ENCODE peak calls at places on chromosomes 5 and 9, in eight cellular contexts. O is PC-3, Q is left lung, W is HepG2, J is right cardiac atrium, Z is psoas muscle, I is pancreas, Y is aorta. F is an unnamed sample.
A peak's percentile ranks its signal among the peaks of the same experiment; 100 is the strongest.

GRCh38 chr9:4579011-4579410 is 83.1 kb upstream of the PLPP6 start:
- ATAC-seq in O (no peak), Q (no peak), W (no peak), J (peak; percentile 45), Z (no peak), I (no peak), Y (peak; percentile 52), F (no peak)

GRCh38 chr9:81596671-81597426 is 92.5 kb downstream of the TLE1 start:
- ATAC-seq in O (no peak), Q (no peak), W (no peak), J (peak; percentile 66), Z (no peak), I (no peak), Y (no peak), F (no peak)

GRCh38 chr5:134161712-134162395 is 14.9 kb downstream of the SKP1 start:
- ATAC-seq in O (no peak), Q (no peak), W (no peak), J (no peak), Z (no peak), I (no peak), Y (no peak), F (no peak)

GRCh38 chr5:64788156-64788555 is 19.4 kb downstream of the CWC27 start:
- ATAC-seq in O (no peak), Q (no peak), W (no peak), J (no peak), Z (no peak), I (no peak), Y (no peak), F (no peak)

GRCh38 chr5:56264417-56265025 is 31.4 kb upstream of the ANKRD55 start:
- ATAC-seq in O (peak; percentile 75), Q (peak; percentile 87), W (peak; percentile 93), J (peak; percentile 59), Z (peak; percentile 36), I (peak; percentile 66), Y (no peak), F (no peak)

GRCh38 chr5:55324815-55325418 is 17.1 kb downstream of the MTREX start:
- ATAC-seq in O (no peak), Q (peak; percentile 64), W (peak; percentile 60), J (peak; percentile 56), Z (peak; percentile 84), I (peak; percentile 66), Y (peak; percentile 62), F (peak; percentile 43)

GRCh38 chr5:126947146-126948010 is 83.0 kb downstream of the MARCHF3 start:
- ATAC-seq in O (no peak), Q (no peak), W (peak; percentile 55), J (no peak), Z (peak; percentile 54), I (no peak), Y (no peak), F (no peak)

GRCh38 chr5:65126192-65126591 is 355.5 kb downstream of the ADAMTS6 start:
- ATAC-seq in O (no peak), Q (no peak), W (peak; percentile 73), J (peak; percentile 54), Z (no peak), I (no peak), Y (peak; percentile 51), F (peak; percentile 60)

GRCh38 chr5:113538313-113538712 is 24.8 kb downstream of the YTHDC2 start:
- ATAC-seq in O (no peak), Q (no peak), W (no peak), J (no peak), Z (no peak), I (no peak), Y (no peak), F (no peak)

GRCh38 chr9:136278221-136278620 is 25.7 kb downstream of the CCDC187 start:
- ATAC-seq in O (no peak), Q (no peak), W (no peak), J (no peak), Z (no peak), I (no peak), Y (no peak), F (no peak)

GRCh38 chr9:94178927-94179326 is 80.2 kb upstream of the ZNF169 start:
- ATAC-seq in O (no peak), Q (no peak), W (peak; percentile 7), J (no peak), Z (no peak), I (no peak), Y (no peak), F (no peak)

GRCh38 chr9:112912636-112913035 is 22.0 kb upstream of the SLC46A2 start:
- ATAC-seq in O (no peak), Q (peak; percentile 54), W (no peak), J (no peak), Z (no peak), I (no peak), Y (no peak), F (no peak)

GRCh38 chr9:91768977-91769916 is 180.8 kb downstream of the ROR2 start:
- ATAC-seq in O (no peak), Q (no peak), W (no peak), J (no peak), Z (no peak), I (no peak), Y (no peak), F (no peak)

GRCh38 chr9:7177383-7177782 is 419.6 kb downstream of the KDM4C start:
- ATAC-seq in O (no peak), Q (no peak), W (no peak), J (no peak), Z (no peak), I (no peak), Y (no peak), F (no peak)

GRCh38 chr9:22238809-22239684 is 207.6 kb upstream of the DMRTA1 start:
- ATAC-seq in O (peak; percentile 42), Q (peak; percentile 67), W (peak; percentile 69), J (no peak), Z (peak; percentile 63), I (peak; percentile 48), Y (no peak), F (no peak)

GRCh38 chr9:22241024-22241423 is 205.6 kb upstream of the DMRTA1 start:
- ATAC-seq in O (no peak), Q (no peak), W (no peak), J (no peak), Z (no peak), I (no peak), Y (no peak), F (no peak)

GRCh38 chr9:22240619-22241018 is 206.0 kb upstream of the DMRTA1 start:
- ATAC-seq in O (peak; percentile 39), Q (peak; percentile 23), W (no peak), J (no peak), Z (no peak), I (no peak), Y (no peak), F (no peak)

GRCh38 chr9:22241611-22242010 is 205.0 kb upstream of the DMRTA1 start:
- ATAC-seq in O (no peak), Q (no peak), W (no peak), J (no peak), Z (no peak), I (no peak), Y (no peak), F (no peak)

GRCh38 chr9:22237497-22238363 is 208.9 kb upstream of the DMRTA1 start:
- ATAC-seq in O (peak; percentile 88), Q (peak; percentile 77), W (no peak), J (no peak), Z (no peak), I (no peak), Y (no peak), F (peak; percentile 34)
- H3K4me3 ChIP-seq in O (peak overlapping the region; percentile 53), Q (no peak overlapping the region), W (no peak overlapping the region), J (no peak overlapping the region), Z (no peak overlapping the region), I (no peak overlapping the region), Y (no peak overlapping the region), F (no peak overlapping the region)

GRCh38 chr5:138334867-138335447 is 3.1 kb upstream of the FAM53C start:
- ATAC-seq in O (no peak), Q (no peak), W (no peak), J (no peak), Z (no peak), I (no peak), Y (no peak), F (no peak)

GRCh38 chr5:138331449-138332368 is at the start of gene CDC25C:
- ATAC-seq in O (peak; percentile 99), Q (peak; percentile 100), W (peak; percentile 99), J (peak; percentile 100), Z (peak; percentile 100), I (peak; percentile 100), Y (peak; percentile 100), F (peak; percentile 100)

GRCh38 chr5:138330813-138331448 is 673 bp downstream of the CDC25C start:
- ATAC-seq in O (peak; percentile 1), Q (no peak), W (peak; percentile 5), J (no peak), Z (no peak), I (no peak), Y (no peak), F (no peak)
- H3K4me3 ChIP-seq in O (peak overlapping the region; percentile 89), Q (peak overlapping the region; percentile 49), W (peak overlapping the region; percentile 88), J (peak overlapping the region; percentile 24), Z (peak overlapping the region; percentile 68), I (peak overlapping the region; percentile 52), Y (no peak overlapping the region), F (peak overlapping the region; percentile 47)

GRCh38 chr5:139395844-139396640 is 1.1 kb upstream of the PROB1 start:
- ATAC-seq in O (no peak), Q (no peak), W (peak; percentile 59), J (peak; percentile 4), Z (peak; percentile 76), I (no peak), Y (no peak), F (no peak)
- H3K4me3 ChIP-seq in O (no peak overlapping the region), Q (no peak overlapping the region), W (no peak overlapping the region), J (no peak overlapping the region), Z (peak overlapping the region; percentile 93), I (no peak overlapping the region), Y (no peak overlapping the region), F (no peak overlapping the region)

DNA sequence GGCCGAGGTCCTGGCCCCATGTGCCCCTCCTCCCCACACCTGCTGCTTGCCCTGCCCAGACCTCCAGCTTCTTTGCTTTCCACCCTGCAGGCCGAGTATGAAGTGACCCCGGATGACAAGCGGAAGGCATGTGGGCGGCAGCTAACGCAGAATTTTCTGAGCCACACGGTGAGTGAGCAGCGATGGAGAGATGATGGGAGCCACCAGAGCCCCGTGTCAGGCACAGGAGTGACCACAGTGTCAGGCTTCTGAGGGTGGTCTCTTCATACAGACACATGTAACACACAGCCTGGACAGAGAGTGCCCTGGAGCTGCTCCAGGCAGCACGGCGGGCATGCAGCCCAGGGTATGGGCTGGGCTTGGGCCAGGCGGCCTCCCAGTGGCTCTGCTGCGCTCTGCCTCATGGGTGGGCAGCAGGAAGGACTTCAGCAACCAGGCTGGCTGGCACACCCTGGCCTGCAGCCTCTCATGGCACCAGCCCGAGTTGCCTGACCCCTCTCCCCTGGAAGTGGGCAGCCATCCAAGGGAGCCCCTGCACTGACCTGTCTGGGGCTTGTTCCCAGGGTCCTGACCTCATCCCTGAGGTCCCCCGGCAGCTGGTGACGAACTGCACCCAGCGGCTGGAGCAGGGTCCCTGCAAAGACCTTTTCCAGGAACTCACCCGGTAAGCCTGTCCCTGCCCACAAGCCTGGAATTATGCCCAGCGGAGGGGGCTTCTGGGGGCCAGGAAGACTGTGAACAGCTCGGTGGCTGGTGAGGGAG is 5.8 kb downstream of the GRK6 start:
- ATAC-seq in O (no peak), Q (no peak), W (no peak), J (peak; percentile 14), Z (peak; percentile 85), I (no peak), Y (no peak), F (no peak)
- H3K4me3 ChIP-seq in O (no peak overlapping the region), Q (peak overlapping the region; percentile 18), W (no peak overlapping the region), J (no peak overlapping the region), Z (no peak overlapping the region), I (no peak overlapping the region), Y (no peak overlapping the region), F (no peak overlapping the region)

F was measured in gastroesophageal sphincter.